ENCODE peak calls at places on chromosome 16, in nine cellular contexts. O, N, B, Z, D, H, T, A and G are unnamed samples.

GRCh38 chr16:7221157-7221556 is 111.5 kb upstream of the RBFOX1 start:
- DNase-seq in O (no peak), N (no peak), B (no peak), Z (no peak), D (no peak), H (no peak), T (no peak), A (no peak), G (no peak)

GRCh38 chr16:66406534-66407368 is 20.3 kb upstream of the BEAN1 start:
- DNase-seq in O (peak), N (peak), B (peak), Z (peak), D (peak), H (peak), T (peak), A (peak), G (peak)

GRCh38 chr16:4369006-4369766 is 2.5 kb upstream of the VASN start:
- DNase-seq in O (no peak), N (no peak), B (peak), Z (peak), D (no peak), H (no peak), T (peak), A (no peak), G (no peak)

GRCh38 chr16:28603381-28604185 is 6.3 kb downstream of the SULT1A1 start:
- DNase-seq in O (no peak), N (no peak), B (no peak), Z (no peak), D (no peak), H (no peak), T (peak), A (no peak), G (peak)

GRCh38 chr16:24906199-24906808 is 60.5 kb downstream of the SLC5A11 start:
- DNase-seq in O (peak), N (peak), B (no peak), Z (no peak), D (no peak), H (no peak), T (peak), A (no peak), G (no peak)

GRCh38 chr16:12062343-12063003 is 85.9 kb downstream of the SNX29 start:
- DNase-seq in O (peak), N (peak), B (peak), Z (no peak), D (no peak), H (peak), T (no peak), A (peak), G (peak)

GRCh38 chr16:57388359-57389086 is 16.0 kb upstream of the CCL17 start:
- DNase-seq in O (no peak), N (peak), B (no peak), Z (no peak), D (no peak), H (no peak), T (peak), A (no peak), G (no peak)

GRCh38 chr16:4318171-4318910 is 2.5 kb downstream of the GLIS2 start:
- DNase-seq in O (no peak), N (no peak), B (no peak), Z (no peak), D (no peak), H (no peak), T (no peak), A (no peak), G (no peak)

GRCh38 chr16:15051387-15051951 is 4.4 kb downstream of the NTAN1 start:
- DNase-seq in O (no peak), N (no peak), B (no peak), Z (no peak), D (no peak), H (no peak), T (no peak), A (no peak), G (no peak)

GRCh38 chr16:27175888-27176287 is 27.4 kb upstream of the KDM8 start:
- DNase-seq in O (no peak), N (no peak), B (no peak), Z (no peak), D (peak), H (no peak), T (no peak), A (no peak), G (no peak)

GRCh38 chr16:4593069-4593468 is 21.6 kb downstream of the UBALD1 start:
- DNase-seq in O (no peak), N (no peak), B (no peak), Z (no peak), D (no peak), H (no peak), T (no peak), A (no peak), G (no peak)

GRCh38 chr16:69371564-69371963 is 14.2 kb downstream of the TERF2 start:
- DNase-seq in O (no peak), N (peak), B (no peak), Z (no peak), D (no peak), H (no peak), T (no peak), A (no peak), G (no peak)

GRCh38 chr16:9125658-9126492 is 34.4 kb downstream of the HAPSTR1 start:
- DNase-seq in O (no peak), N (no peak), B (no peak), Z (no peak), D (no peak), H (peak), T (no peak), A (no peak), G (peak)

GRCh38 chr16:78689031-78689430 is 589.6 kb downstream of the WWOX start:
- DNase-seq in O (no peak), N (no peak), B (no peak), Z (no peak), D (no peak), H (no peak), T (no peak), A (no peak), G (no peak)

GRCh38 chr16:31458073-31458834 is 1.0 kb upstream of the ARMC5 start:
- DNase-seq in O (no peak), N (peak), B (peak), Z (no peak), D (peak), H (no peak), T (peak), A (peak), G (peak)

GRCh38 chr16:89300311-89300975 is 82.9 kb downstream of the ZNF778 start:
- DNase-seq in O (no peak), N (no peak), B (no peak), Z (peak), D (no peak), H (no peak), T (no peak), A (no peak), G (peak)

GRCh38 chr16:57999971-58000705 is at the start of gene ZNF319:
- DNase-seq in O (no peak), N (no peak), B (no peak), Z (no peak), D (peak), H (no peak), T (peak), A (no peak), G (no peak)

GRCh38 chr16:17470871-17471744 is at the start of gene XYLT1:
- DNase-seq in O (no peak), N (no peak), B (peak), Z (peak), D (peak), H (peak), T (peak), A (peak), G (peak)

GRCh38 chr16:13480801-13481200 is 439.2 kb upstream of the ERCC4 start:
- DNase-seq in O (no peak), N (no peak), B (no peak), Z (peak), D (no peak), H (no peak), T (no peak), A (no peak), G (no peak)

DNA sequence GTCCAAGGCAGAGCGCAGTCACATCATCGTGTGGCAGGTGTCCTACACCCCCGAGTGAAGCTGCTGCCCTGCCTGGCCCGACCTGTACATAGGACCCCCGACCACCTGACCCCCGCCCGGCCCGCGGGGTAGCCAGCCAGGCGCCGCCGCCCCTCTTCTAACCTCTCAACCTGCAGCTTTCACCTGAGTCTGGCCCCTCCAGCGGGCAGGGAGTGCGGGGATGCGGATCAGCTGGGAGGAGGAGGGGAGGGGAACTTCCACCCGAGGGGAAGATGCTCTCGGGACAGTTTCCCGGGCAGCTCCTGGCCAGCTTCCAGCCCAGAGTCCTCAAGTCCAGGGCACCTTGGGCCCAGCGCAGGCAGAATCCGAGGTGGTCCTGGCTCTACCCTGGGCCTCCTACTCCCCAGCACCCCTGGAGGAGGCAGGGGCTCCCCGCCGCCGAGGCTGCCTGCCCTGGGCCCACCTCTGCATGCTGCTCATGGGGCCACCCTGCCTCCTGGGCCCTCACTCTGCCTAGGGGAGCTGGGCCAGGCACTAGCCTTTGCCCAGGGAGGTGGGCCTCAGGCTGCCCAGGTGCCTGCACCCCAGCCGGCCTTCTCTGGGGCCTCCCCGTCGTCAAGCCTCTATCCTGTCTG is 2.5 kb downstream of the NME3 start:
- DNase-seq in O (no peak), N (no peak), B (no peak), Z (no peak), D (no peak), H (no peak), T (peak), A (no peak), G (no peak)
- TF ChIP-seq POLR2A in O (no peak), N (no peak), B (no peak), Z (no peak), D (no peak), H (no peak), T (no peak), A (no peak), G (no peak)

GRCh38 chr16:86281435-86281834 is 228.9 kb upstream of the FOXF1 start:
- DNase-seq in O (no peak), N (no peak), B (no peak), Z (no peak), D (no peak), H (no peak), T (no peak), A (no peak), G (peak)
- TF ChIP-seq POLR2AphosphoS5 in O (no peak), N (no peak), B (no peak), Z (no peak), D (no peak), H (no peak), T (no peak), A (no peak), G (peak)

GRCh38 chr16:87652386-87652785 is 50.1 kb downstream of the JPH3 start:
- DNase-seq in O (no peak), N (no peak), B (no peak), Z (no peak), D (no peak), H (no peak), T (no peak), A (no peak), G (no peak)

GRCh38 chr16:87652799-87653198 is 50.5 kb downstream of the JPH3 start:
- DNase-seq in O (no peak), N (no peak), B (no peak), Z (no peak), D (no peak), H (no peak), T (no peak), A (no peak), G (no peak)

GRCh38 chr16:87648698-87649487 is 46.6 kb downstream of the JPH3 start:
- DNase-seq in O (no peak), N (no peak), B (no peak), Z (no peak), D (no peak), H (no peak), T (no peak), A (no peak), G (no peak)

GRCh38 chr16:87654826-87655225 is 52.5 kb downstream of the JPH3 start:
- DNase-seq in O (no peak), N (no peak), B (no peak), Z (no peak), D (no peak), H (no peak), T (no peak), A (no peak), G (no peak)

DNA sequence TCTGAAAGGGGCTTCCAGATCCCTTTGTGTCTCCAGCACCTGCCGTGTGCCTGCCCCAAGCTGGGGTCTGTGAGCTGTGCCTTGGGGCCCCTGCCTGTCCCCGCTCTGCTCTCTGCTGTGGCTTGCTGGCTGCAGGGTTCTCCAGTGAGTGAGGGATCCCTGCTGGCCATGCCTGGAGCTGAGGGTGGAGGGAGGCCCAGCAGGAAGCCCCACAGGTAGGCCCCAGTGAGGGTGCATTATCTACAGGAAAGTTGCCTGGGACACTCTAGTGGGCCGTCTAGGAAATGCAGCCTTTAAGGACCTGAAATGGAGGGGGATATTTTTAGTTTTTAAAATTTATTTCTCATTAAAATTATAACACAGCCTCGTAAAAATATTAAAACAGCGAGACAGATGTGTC is 50.9 kb downstream of the JPH3 start:
- DNase-seq in O (peak), N (no peak), B (no peak), Z (no peak), D (peak), H (no peak), T (no peak), A (no peak), G (no peak)
- TF ChIP-seq CTCF in O (peak), N (no peak), B (no peak), Z (no peak), D (peak), H (no peak), T (no peak), A (no peak), G (no peak)

DNA sequence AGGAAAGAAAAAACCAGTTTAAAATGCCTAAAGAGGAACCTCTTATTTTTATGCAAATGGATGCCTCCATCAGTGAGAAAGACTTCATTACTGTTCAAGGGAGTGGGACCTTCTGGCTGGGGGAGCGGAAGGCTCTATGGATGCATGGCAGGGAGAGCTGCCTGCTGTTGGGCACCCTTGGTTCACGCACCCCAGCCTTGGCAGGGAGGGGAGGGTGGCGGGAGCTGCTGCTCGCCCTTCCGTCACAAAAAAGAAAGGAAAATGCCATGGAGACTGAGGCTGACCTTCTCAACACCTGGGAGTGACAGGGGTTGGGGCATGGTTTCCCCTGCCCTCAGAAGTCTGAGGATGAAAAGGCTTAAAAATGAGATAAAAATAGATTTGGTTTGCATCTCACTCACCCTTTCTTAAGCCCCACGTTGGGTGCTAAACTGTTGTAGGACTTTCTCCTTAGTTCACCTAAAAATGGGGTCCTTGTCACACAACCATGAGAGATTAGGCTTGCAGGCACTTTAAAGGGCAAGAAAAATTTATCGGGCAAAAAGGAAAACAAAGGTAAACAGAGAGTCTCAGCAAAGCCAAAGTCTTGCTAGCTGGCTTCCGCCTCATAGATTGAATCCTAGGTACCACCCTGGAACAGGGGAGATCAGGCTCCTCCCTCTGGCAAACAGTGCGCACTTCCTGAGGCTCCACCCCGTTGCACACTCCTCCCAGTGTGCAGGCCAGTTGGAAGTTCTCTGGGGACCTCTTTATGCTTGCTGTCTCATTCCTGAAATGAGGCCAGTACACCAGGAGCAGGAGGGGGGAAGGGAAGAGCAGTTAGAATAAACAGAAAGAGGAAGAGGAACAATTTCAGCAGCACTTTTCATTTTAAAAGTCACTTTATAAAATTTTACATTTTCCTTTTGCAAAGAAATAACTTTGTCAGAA is 31.6 kb downstream of the PHKB start:
- DNase-seq in O (no peak), N (no peak), B (no peak), Z (peak), D (peak), H (no peak), T (peak), A (peak), G (peak)
- TF ChIP-seq POLR2A in O (no peak), N (no peak), B (no peak), Z (no peak), D (peak), H (no peak), T (no peak), A (peak), G (no peak)